ENCODE peak calls at places on chromosomes 12 and 14, in seven cellular contexts. M is cardiac septum; K is fibroblast of pulmonary artery; N is breast epithelium; A is COR-L47; X is stimulated activated CD8-positive, alpha-beta memory T cell treated with anti-CD3 and anti-CD28 coated beads, Interleukin-15, amount 100 ng/mL, for 1 hour; G is NCI-H510A. T is an unnamed sample.
A peak's percentile ranks its signal among the peaks of the same experiment; 100 is the strongest.

GRCh38 chr12:121822393-121823100 is 18.7 kb downstream of the SETD1B start:
- DNase-seq in M (no peak), K (no peak), N (no peak), A (no peak), X (no peak), G (no peak), T (peak; percentile 46)

GRCh38 chr14:69648480-69649414 is 37.4 kb downstream of the SUSD6 start:
- DNase-seq in M (no peak), K (peak; percentile 77), N (no peak), A (no peak), X (no peak), G (peak; percentile 42), T (no peak)

GRCh38 chr12:113277511-113277910 is 56.2 kb downstream of the TPCN1 start:
- DNase-seq in M (no peak), K (no peak), N (no peak), A (no peak), X (no peak), G (no peak), T (no peak)

GRCh38 chr14:55332654-55333570 is 61.7 kb downstream of the FBXO34 start:
- DNase-seq in M (no peak), K (no peak), N (no peak), A (no peak), X (no peak), G (no peak), T (no peak)

GRCh38 chr14:101008196-101008595 is 104.7 kb upstream of the RTL1 start:
- DNase-seq in M (peak; percentile 68), K (no peak), N (no peak), A (no peak), X (no peak), G (no peak), T (peak; percentile 38)

GRCh38 chr14:72828604-72829003 is 65.3 kb downstream of the DPF3 start:
- DNase-seq in M (peak; percentile 63), K (no peak), N (no peak), A (no peak), X (no peak), G (no peak), T (no peak)

GRCh38 chr12:54009171-54010052 is 627 bp downstream of the HOXC8 start:
- DNase-seq in M (no peak), K (no peak), N (no peak), A (no peak), X (no peak), G (no peak), T (no peak)

GRCh38 chr14:100106260-100106659 is 41.0 kb downstream of the EVL start:
- DNase-seq in M (peak; percentile 66), K (no peak), N (peak; percentile 38), A (no peak), X (no peak), G (no peak), T (no peak)

GRCh38 chr14:64060648-64061096 is 207.9 kb downstream of the SYNE2 start:
- DNase-seq in M (no peak), K (peak; percentile 30), N (no peak), A (no peak), X (no peak), G (no peak), T (peak; percentile 75)

GRCh38 chr12:133233993-133234564 is 1.6 kb downstream of the ANHX start:
- DNase-seq in M (no peak), K (no peak), N (no peak), A (no peak), X (no peak), G (no peak), T (no peak)

GRCh38 chr12:58877243-58877743 is 43.0 kb downstream of the LRIG3 start:
- DNase-seq in M (no peak), K (peak; percentile 57), N (no peak), A (peak; percentile 43), X (no peak), G (peak; percentile 39), T (no peak)

GRCh38 chr12:85714425-85714824 is 121.8 kb downstream of the RASSF9 start:
- DNase-seq in M (no peak), K (no peak), N (no peak), A (no peak), X (no peak), G (no peak), T (no peak)

GRCh38 chr14:105168979-105169507 is 467 bp upstream of the JAG2 start:
- DNase-seq in M (no peak), K (no peak), N (no peak), A (no peak), X (no peak), G (no peak), T (peak; percentile 80)

GRCh38 chr12:101042211-101042610 is 167.8 kb downstream of the SLC5A8 start:
- DNase-seq in M (no peak), K (no peak), N (no peak), A (peak; percentile 6), X (no peak), G (peak; percentile 56), T (no peak)

GRCh38 chr14:54658836-54659235 is 91.9 kb downstream of the SAMD4A start:
- DNase-seq in M (no peak), K (no peak), N (no peak), A (no peak), X (no peak), G (no peak), T (no peak)

GRCh38 chr14:54689928-54690327 is 123.0 kb downstream of the SAMD4A start:
- DNase-seq in M (no peak), K (no peak), N (no peak), A (no peak), X (no peak), G (no peak), T (no peak)

GRCh38 chr12:93145086-93145485 is 216.0 kb upstream of the EEA1 start:
- DNase-seq in M (no peak), K (no peak), N (no peak), A (no peak), X (no peak), G (no peak), T (no peak)

GRCh38 chr12:8065991-8066594 is at the start of gene C3AR1:
- DNase-seq in M (no peak), K (peak; percentile 72), N (no peak), A (no peak), X (no peak), G (no peak), T (no peak)

GRCh38 chr14:101113835-101114725 is 210.6 kb upstream of the RTL1 start:
- DNase-seq in M (peak; percentile 72), K (no peak), N (no peak), A (peak; percentile 75), X (no peak), G (no peak), T (no peak)

GRCh38 chr12:1252758-1253157 is 261.7 kb downstream of the ERC1 start:
- DNase-seq in M (no peak), K (no peak), N (no peak), A (no peak), X (no peak), G (no peak), T (no peak)

GRCh38 chr12:111645433-111645832 is 40.3 kb downstream of the BRAP start:
- DNase-seq in M (no peak), K (no peak), N (no peak), A (no peak), X (no peak), G (no peak), T (no peak)

GRCh38 chr14:69582829-69583228 is 8.2 kb upstream of the CCDC177 start:
- DNase-seq in M (no peak), K (no peak), N (no peak), A (no peak), X (no peak), G (no peak), T (no peak)

GRCh38 chr14:64763801-64764511 is 59.7 kb downstream of the PLEKHG3 start:
- DNase-seq in M (no peak), K (peak; percentile 54), N (no peak), A (peak; percentile 86), X (no peak), G (no peak), T (no peak)